ENCODE peak calls at places on chromosomes 13 and 19, in six cellular contexts. R is Peyer's patch, I is suprapubic skin, E is tibial nerve, V is transverse colon, X is uterus. D is an unnamed sample.

GRCh38 chr19:46133777-46134231 is 9.3 kb upstream of the IGFL3 start:
- DNase-seq in E (no peak), X (no peak), I (no peak), V (no peak), R (no peak), D (no peak)

GRCh38 chr19:39397360-39398296 is 6.5 kb downstream of the MED29 start:
- DNase-seq in X (peak; percentile 90), R (peak; percentile 95), V (peak; percentile 96), E (peak; percentile 88), I (peak; percentile 95), D (peak; percentile 87)

GRCh38 chr13:48318014-48318713 is 14.6 kb downstream of the RB1 start:
- DNase-seq in E (no peak), V (no peak), X (no peak), R (no peak), I (no peak), D (no peak)

GRCh38 chr19:33393286-33394005 is 19.9 kb downstream of the CEBPG start:
- DNase-seq in E (peak; percentile 9), X (no peak), R (no peak), V (no peak), I (peak; percentile 64), D (peak; percentile 33)

GRCh38 chr13:50248537-50249521 is 233.6 kb downstream of the KCNRG start:
- DNase-seq in E (no peak), R (no peak), V (no peak), I (no peak), X (no peak), D (no peak)

GRCh38 chr19:22882797-22883196 is 50.7 kb downstream of the ZNF723 start:
- DNase-seq in I (no peak), V (no peak), E (no peak), R (no peak), X (no peak), D (no peak)

GRCh38 chr19:9881720-9882119 is 46.6 kb downstream of the PIN1 start:
- DNase-seq in X (no peak), E (no peak), V (peak; percentile 61), I (no peak), R (no peak), D (no peak)

GRCh38 chr13:101700598-101700997 is 248.1 kb downstream of the ITGBL1 start:
- DNase-seq in R (no peak), I (no peak), E (no peak), V (no peak), X (no peak), D (no peak)

GRCh38 chr13:88189724-88190123 is 518.6 kb downstream of the SLITRK5 start:
- DNase-seq in R (no peak), E (no peak), V (no peak), I (no peak), X (no peak), D (no peak)

GRCh38 chr13:42548731-42549554 is 25.0 kb upstream of the TNFSF11 start:
- DNase-seq in V (peak; percentile 29), X (no peak), I (no peak), R (peak; percentile 60), E (no peak), D (peak; percentile 43)

GRCh38 chr13:24097064-24097463 is 63.5 kb upstream of the SPATA13 start:
- DNase-seq in R (no peak), I (no peak), X (no peak), V (no peak), E (no peak), D (no peak)

GRCh38 chr19:9205506-9206113 is 13.8 kb downstream of the OR7D4 start:
- DNase-seq in X (peak; percentile 57), V (peak; percentile 72), I (peak; percentile 76), E (peak; percentile 57), R (peak; percentile 53), D (peak; percentile 25)

GRCh38 chr13:98509271-98510155 is 67.4 kb downstream of the STK24 start:
- DNase-seq in X (peak; percentile 56), R (peak; percentile 73), I (peak; percentile 84), V (peak; percentile 76), E (no peak), D (no peak)

GRCh38 chr13:34349091-34349722 is 531.3 kb downstream of the RFC3 start:
- DNase-seq in E (peak; percentile 69), I (peak; percentile 82), R (peak; percentile 17), V (peak; percentile 25), X (peak; percentile 44), D (no peak)

GRCh38 chr13:92513672-92514071 is 712.9 kb upstream of the GPC6 start:
- DNase-seq in X (no peak), V (no peak), R (no peak), E (no peak), I (no peak), D (no peak)

GRCh38 chr13:63209330-63210017 is 1793.8 kb upstream of the PCDH20 start:
- DNase-seq in I (no peak), X (no peak), V (no peak), R (no peak), E (no peak), D (no peak)

GRCh38 chr13:39566216-39566869 is 36.6 kb downstream of the LHFPL6 start:
- DNase-seq in X (no peak), I (no peak), V (no peak), E (no peak), R (no peak), D (no peak)

GRCh38 chr13:98370806-98371553 is 193.9 kb upstream of the RNF113B start:
- DNase-seq in R (no peak), I (no peak), E (no peak), V (peak; percentile 31), X (peak; percentile 72), D (no peak)

GRCh38 chr13:23470706-23471610 is 37.5 kb upstream of the SACS start:
- DNase-seq in R (no peak), E (no peak), X (no peak), V (no peak), I (no peak), D (no peak)

GRCh38 chr19:43872547-43873336 is 45.6 kb downstream of the ZNF283 start:
- DNase-seq in I (no peak), R (no peak), V (no peak), X (no peak), E (no peak), D (no peak)

GRCh38 chr19:18149596-18149975 is 3.4 kb upstream of the PIK3R2 start:
- DNase-seq in V (no peak), E (no peak), R (no peak), I (no peak), X (no peak), D (no peak)

GRCh38 chr13:76723551-76724232 is 162.5 kb downstream of the KCTD12 start:
- DNase-seq in I (no peak), R (no peak), E (no peak), V (peak; percentile 11), X (no peak), D (no peak)
- TF ChIP-seq POLR2A in I (no peak), R (no peak), E (no peak), V (no peak), X (no peak), D (no peak)

GRCh38 chr13:112486386-112487126 is 101.4 kb downstream of the TUBGCP3 start:
- DNase-seq in V (no peak), R (no peak), I (no peak), E (no peak), X (no peak), D (no peak)
- TF ChIP-seq POLR2A in V (no peak), R (no peak), I (no peak), E (no peak), X (no peak), D (no peak)

GRCh38 chr13:57739791-57740190 is 108.2 kb downstream of the PCDH17 start:
- DNase-seq in V (no peak), X (no peak), E (no peak), R (no peak), I (no peak), D (no peak)
- TF ChIP-seq POLR2A in V (no peak), X (no peak), E (no peak), R (no peak), I (no peak), D (no peak)

GRCh38 chr19:50025794-50026549 is at the start of gene ZNF473:
- DNase-seq in V (peak; percentile 96), X (peak; percentile 94), I (peak; percentile 97), E (peak; percentile 90), R (peak; percentile 95), D (peak; percentile 76)
- TF ChIP-seq POLR2A in V (peak; percentile 30), X (no peak), I (no peak), E (no peak), R (peak; percentile 43), D (peak; percentile 49)

DNA sequence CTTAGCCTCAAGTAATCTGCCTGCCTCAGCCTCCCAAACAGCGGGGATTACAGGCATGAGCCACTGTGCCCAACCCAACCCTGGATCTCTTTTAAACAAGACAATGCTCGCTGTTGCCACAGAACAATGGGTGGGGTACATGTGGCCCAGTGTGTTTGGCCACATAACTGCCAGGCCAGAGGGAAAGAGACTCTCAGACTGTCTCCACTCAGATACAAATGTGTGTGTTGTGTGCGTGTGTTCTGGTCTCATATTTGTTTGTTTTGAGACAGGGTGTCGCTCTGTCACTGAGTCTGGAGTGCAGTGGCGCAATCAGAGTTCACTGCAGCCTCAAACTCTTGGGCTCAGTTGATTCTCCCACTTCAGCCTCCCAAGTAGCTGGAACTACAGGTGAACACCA is 25.8 kb downstream of the LDLR start:
- DNase-seq in I (no peak), X (no peak), E (no peak), V (no peak), R (no peak), D (no peak)
- TF ChIP-seq POLR2A in I (no peak), X (no peak), E (no peak), V (no peak), R (no peak), D (no peak)

GRCh38 chr19:49160450-49161189 is 3.0 kb downstream of the TRPM4 start:
- DNase-seq in V (no peak), X (no peak), E (no peak), I (no peak), R (no peak), D (no peak)

GRCh38 chr19:49155830-49156346 is 692 bp upstream of the HRC start:
- DNase-seq in I (no peak), R (no peak), X (no peak), V (no peak), E (no peak), D (no peak)

GRCh38 chr19:49154279-49154678 is 917 bp downstream of the HRC start:
- DNase-seq in E (no peak), I (no peak), V (no peak), R (no peak), X (no peak), D (no peak)

GRCh38 chr19:49155005-49155826 is at the start of gene HRC:
- DNase-seq in E (no peak), R (no peak), V (no peak), X (no peak), I (no peak), D (no peak)

GRCh38 chr19:49157445-49158224 is at the start of gene TRPM4:
- DNase-seq in R (peak; percentile 42), I (peak; percentile 95), V (peak; percentile 95), X (peak; percentile 81), E (peak; percentile 79), D (no peak)
- TF ChIP-seq POLR2A in R (peak; percentile 92), I (no peak), V (peak; percentile 98), X (peak; percentile 81), E (peak; percentile 18), D (no peak)

DNA sequence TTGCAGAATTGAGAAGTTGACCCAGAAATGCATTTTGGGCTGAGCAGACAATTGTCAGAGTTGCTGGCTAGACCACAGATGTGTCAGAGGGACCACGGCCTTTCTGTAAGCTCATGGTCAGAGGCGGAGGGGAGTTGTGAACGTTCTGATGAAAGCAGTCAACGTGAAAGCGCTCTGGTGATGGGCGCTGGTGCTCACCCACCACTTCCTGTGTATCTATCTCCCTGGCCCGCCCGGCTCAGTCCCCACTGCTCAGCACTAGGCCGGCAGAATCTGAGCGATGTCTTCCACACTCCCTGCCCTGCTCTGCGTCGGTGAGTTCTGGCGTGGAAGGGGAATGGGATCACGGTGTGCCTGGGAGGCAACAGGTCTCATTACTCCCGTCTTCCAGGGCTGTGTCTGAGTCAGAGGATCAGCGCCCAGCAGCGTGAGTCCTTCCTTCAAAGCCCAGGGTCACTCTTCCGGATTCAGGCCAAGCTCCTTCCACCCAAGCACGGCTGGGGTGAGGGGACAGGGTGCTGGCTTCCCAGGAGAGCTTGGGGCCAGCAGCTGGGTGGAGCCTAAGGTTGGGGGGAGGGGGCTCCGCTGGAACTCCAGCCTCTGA is at the start of gene NCR1:
- DNase-seq in X (no peak), R (no peak), V (no peak), E (no peak), I (no peak), D (no peak)
- TF ChIP-seq POLR2A in X (no peak), R (no peak), V (no peak), E (no peak), I (no peak), D (no peak)